ENCODE peak calls at places on chromosomes 13 and 19, in four cellular contexts. F, W, T and G are unnamed samples.
A peak's percentile ranks its signal among the peaks of the same experiment; 100 is the strongest.

GRCh38 chr19:39438270-39438934 is 2.7 kb upstream of the RPS16 start:
- DNase-seq in F (no peak), W (no peak), T (no peak), G (no peak)

GRCh38 chr13:23146811-23147245 is 34.0 kb upstream of the SGCG start:
- DNase-seq in F (no peak), W (no peak), T (no peak), G (no peak)

GRCh38 chr13:27379694-27380596 is 44.5 kb upstream of the GTF3A start:
- DNase-seq in F (peak; percentile 62), W (peak; percentile 73), T (peak; percentile 43), G (no peak)

GRCh38 chr13:62653371-62653770 is 1237.7 kb upstream of the PCDH20 start:
- DNase-seq in F (no peak), W (no peak), T (no peak), G (no peak)

GRCh38 chr19:57708641-57709354 is at the start of gene ZNF154:
- DNase-seq in F (no peak), W (peak; percentile 89), T (no peak), G (no peak)

GRCh38 chr13:110195547-110196485 is 111.1 kb downstream of the COL4A1 start:
- DNase-seq in F (no peak), W (no peak), T (no peak), G (no peak)

GRCh38 chr19:49676136-49676689 is 858 bp upstream of the PRMT1 start:
- DNase-seq in F (peak; percentile 80), W (peak; percentile 76), T (peak; percentile 91), G (peak; percentile 61)

GRCh38 chr13:99686157-99686572 is 184.9 kb downstream of the TM9SF2 start:
- DNase-seq in F (no peak), W (no peak), T (no peak), G (no peak)

GRCh38 chr13:44651209-44651608 is 75.1 kb upstream of the TSC22D1 start:
- DNase-seq in F (no peak), W (no peak), T (no peak), G (no peak)

GRCh38 chr19:14112051-14112808 is 5.3 kb downstream of the PRKACA start:
- DNase-seq in F (no peak), W (no peak), T (no peak), G (no peak)

GRCh38 chr13:113654591-113655357 is 3.2 kb downstream of the ATP4B start:
- DNase-seq in F (no peak), W (peak; percentile 43), T (no peak), G (no peak)

GRCh38 chr19:30227661-30228112 is 144.5 kb upstream of the ZNF536 start:
- DNase-seq in F (no peak), W (no peak), T (peak; percentile 54), G (peak; percentile 40)

GRCh38 chr19:38728752-38729541 is 15.3 kb downstream of the CAPN12 start:
- DNase-seq in F (no peak), W (peak; percentile 46), T (no peak), G (no peak)

GRCh38 chr13:19673473-19674430 is 40.3 kb downstream of the MPHOSPH8 start:
- DNase-seq in F (no peak), W (no peak), T (no peak), G (no peak)

GRCh38 chr13:105979586-105979985 is 555.9 kb downstream of the EFNB2 start:
- DNase-seq in F (no peak), W (no peak), T (no peak), G (no peak)

GRCh38 chr13:48631441-48631840 is 22.3 kb upstream of the CYSLTR2 start:
- DNase-seq in F (no peak), W (no peak), T (no peak), G (no peak)

GRCh38 chr13:93861818-93862217 is 617.7 kb downstream of the DCT start:
- DNase-seq in F (no peak), W (no peak), T (peak; percentile 14), G (no peak)

GRCh38 chr13:45276887-45277286 is 64.1 kb downstream of the TPT1 start:
- DNase-seq in F (no peak), W (no peak), T (no peak), G (no peak)

GRCh38 chr19:57559404-57560025 is at the start of gene ZNF550:
- DNase-seq in F (peak; percentile 64), W (peak; percentile 94), T (peak; percentile 92), G (peak; percentile 72)

GRCh38 chr19:3055741-3056453 is 6.4 kb downstream of the TLE5 start:
- DNase-seq in F (peak; percentile 63), W (no peak), T (no peak), G (peak; percentile 89)

GRCh38 chr13:50798923-50799322 is 44.6 kb downstream of the DLEU7 start:
- DNase-seq in F (no peak), W (no peak), T (peak; percentile 78), G (no peak)

GRCh38 chr13:41974262-41974900 is 13.5 kb upstream of the VWA8 start:
- DNase-seq in F (no peak), W (no peak), T (no peak), G (no peak)

GRCh38 chr13:22693691-22694090 is 487.1 kb upstream of the SGCG start:
- DNase-seq in F (no peak), W (no peak), T (no peak), G (no peak)

GRCh38 chr13:97849305-97849704 is 104.2 kb upstream of the IPO5 start:
- DNase-seq in F (peak; percentile 25), W (no peak), T (no peak), G (peak; percentile 61)

GRCh38 chr19:531753-532571 is at the start of gene CDC34:
- DNase-seq in F (no peak), W (no peak), T (no peak), G (no peak)

GRCh38 chr13:44259045-44260042 is 114.3 kb upstream of the SERP2 start:
- DNase-seq in F (no peak), W (peak; percentile 73), T (peak; percentile 73), G (no peak)

GRCh38 chr13:30880756-30881155 is 25.3 kb upstream of the MEDAG start:
- DNase-seq in F (no peak), W (no peak), T (peak; percentile 89), G (no peak)

GRCh38 chr19:6730941-6731670 is 6.3 kb downstream of the GPR108 start:
- DNase-seq in F (no peak), W (no peak), T (no peak), G (no peak)

GRCh38 chr13:98508280-98509074 is 68.4 kb downstream of the STK24 start:
- DNase-seq in F (no peak), W (no peak), T (peak; percentile 62), G (no peak)

GRCh38 chr13:43767351-43767901 is 19.3 kb downstream of the ENOX1 start:
- DNase-seq in F (peak; percentile 66), W (no peak), T (peak; percentile 6), G (peak; percentile 77)

GRCh38 chr13:113093580-113094409 is 11.8 kb upstream of the F7 start:
- DNase-seq in F (no peak), W (peak; percentile 50), T (no peak), G (no peak)

GRCh38 chr19:21439372-21439771 is 42.4 kb downstream of the ZNF493 start:
- DNase-seq in F (no peak), W (no peak), T (peak; percentile 7), G (no peak)

GRCh38 chr13:30748717-30749116 is 13.4 kb downstream of the ALOX5AP start:
- DNase-seq in F (peak; percentile 48), W (no peak), T (no peak), G (no peak)